ENCODE peak calls at places on chromosomes 11 and 22, in four cellular contexts. G is neural progenitor cell, N is SK-N-MC, R is aorta. W is an unnamed sample. For H3K36me3, the result is how much of the 10 kb centered on the place peaks cover.

GRCh38 chr22:20080445-20080775 is 369 bp downstream of the DGCR8 start:
- DNase-seq in G (peak), N (no peak), R (peak), W (peak)

GRCh38 chr11:66346476-66347424 is 679 bp downstream of the B4GAT1 start:
- DNase-seq in G (peak), N (no peak), R (no peak), W (no peak)

GRCh38 chr22:44828193-44828592 is 75.8 kb downstream of the ARHGAP8 start:
- DNase-seq in G (peak), N (no peak), R (no peak), W (no peak)

GRCh38 chr11:76241243-76242000 is 35.1 kb upstream of the WNT11 start:
- DNase-seq in G (no peak), N (no peak), R (peak), W (no peak)

GRCh38 chr22:48316245-48316875 is 1511.3 kb downstream of the BRD1 start:
- DNase-seq in G (no peak), N (no peak), R (peak), W (peak)

GRCh38 chr11:125147280-125147679 is 17.3 kb upstream of the PKNOX2 start:
- DNase-seq in G (no peak), N (no peak), R (peak), W (no peak)

GRCh38 chr11:2844996-2845395 is 40.6 kb downstream of the CDKN1C start:
- DNase-seq in G (no peak), N (no peak), R (no peak), W (no peak)

GRCh38 chr11:15927196-15927865 is 429.0 kb downstream of the SOX6 start:
- DNase-seq in G (no peak), N (no peak), R (no peak), W (no peak)

GRCh38 chr11:84558085-84558905 is 1068.8 kb downstream of the DLG2 start:
- DNase-seq in G (peak), N (peak), R (no peak), W (no peak)

GRCh38 chr22:46010177-46010867 is 33.4 kb upstream of the WNT7B start:
- DNase-seq in G (no peak), N (no peak), R (peak), W (no peak)

GRCh38 chr11:111272420-111272819 is 25.9 kb upstream of the POU2AF3 start:
- DNase-seq in G (no peak), N (no peak), R (no peak), W (no peak)

GRCh38 chr11:10891321-10891720 is 33.5 kb upstream of the ZBED5 start:
- DNase-seq in G (no peak), N (no peak), R (no peak), W (no peak)

DNA sequence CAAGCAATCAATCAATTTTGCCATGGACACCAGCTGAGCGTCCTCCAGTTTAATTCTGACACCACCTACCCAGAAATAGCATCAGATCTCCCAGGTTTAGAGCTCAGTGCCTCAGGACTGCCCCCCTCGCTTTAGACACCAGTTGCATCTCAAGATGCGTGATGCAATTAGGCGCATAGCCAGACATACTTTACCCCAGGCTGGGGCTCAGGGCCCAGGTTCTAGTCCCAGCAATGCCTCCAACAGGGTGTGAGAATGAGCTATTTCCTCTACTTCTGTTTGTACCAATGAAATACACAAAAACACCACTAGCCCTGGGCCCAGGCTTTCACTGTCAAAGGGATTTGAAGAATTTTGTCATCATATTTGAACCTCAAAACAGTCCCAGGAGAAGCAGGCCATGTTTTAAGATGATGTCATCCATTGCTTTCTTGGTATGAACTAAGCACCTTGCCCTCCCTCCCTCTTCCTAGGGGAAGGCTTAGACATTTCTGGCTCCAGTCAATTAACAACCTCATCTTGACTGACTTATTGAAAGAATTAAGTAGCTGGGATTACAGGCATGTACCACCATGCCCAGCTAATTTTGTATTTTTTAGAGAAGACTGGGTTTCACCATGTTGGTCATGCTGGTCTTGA is 61.5 kb upstream of the INCENP start:
- DNase-seq in G (no peak), N (no peak), R (no peak), W (no peak)
- H3K27ac ChIP-seq in G (no peak), N (no peak), R (no peak), W (no peak)

GRCh38 chr11:4664791-4665190 is 21.0 kb downstream of the OR51E1 start:
- DNase-seq in G (no peak), N (no peak), R (no peak), W (no peak)

GRCh38 chr11:4664183-4664582 is 20.4 kb downstream of the OR51E1 start:
- DNase-seq in G (no peak), N (no peak), R (no peak), W (no peak)

DNA sequence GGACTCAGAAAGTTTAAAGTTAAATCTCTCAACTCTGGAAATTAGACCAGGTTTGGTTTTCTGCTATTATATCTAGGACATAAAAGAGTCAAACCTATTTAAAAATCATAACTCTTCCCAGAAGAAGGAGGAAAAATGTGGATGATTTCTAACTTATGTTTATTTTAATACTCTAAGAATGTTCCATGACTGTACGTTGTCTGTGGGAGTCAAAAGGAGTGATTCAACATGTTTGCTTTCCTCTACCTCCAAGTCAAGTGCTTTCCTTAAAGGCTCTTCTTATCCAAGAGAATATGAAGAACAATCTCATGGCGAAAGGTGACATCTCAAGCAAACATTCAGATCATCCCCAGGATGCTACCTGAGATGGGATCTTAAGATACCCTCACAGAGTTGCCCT is 21.6 kb downstream of the OR51E1 start:
- DNase-seq in G (no peak), N (no peak), R (no peak), W (no peak)
- H3K36me3 ChIP-seq in G (under half), N (under half), R (under half), W (under half)

DNA sequence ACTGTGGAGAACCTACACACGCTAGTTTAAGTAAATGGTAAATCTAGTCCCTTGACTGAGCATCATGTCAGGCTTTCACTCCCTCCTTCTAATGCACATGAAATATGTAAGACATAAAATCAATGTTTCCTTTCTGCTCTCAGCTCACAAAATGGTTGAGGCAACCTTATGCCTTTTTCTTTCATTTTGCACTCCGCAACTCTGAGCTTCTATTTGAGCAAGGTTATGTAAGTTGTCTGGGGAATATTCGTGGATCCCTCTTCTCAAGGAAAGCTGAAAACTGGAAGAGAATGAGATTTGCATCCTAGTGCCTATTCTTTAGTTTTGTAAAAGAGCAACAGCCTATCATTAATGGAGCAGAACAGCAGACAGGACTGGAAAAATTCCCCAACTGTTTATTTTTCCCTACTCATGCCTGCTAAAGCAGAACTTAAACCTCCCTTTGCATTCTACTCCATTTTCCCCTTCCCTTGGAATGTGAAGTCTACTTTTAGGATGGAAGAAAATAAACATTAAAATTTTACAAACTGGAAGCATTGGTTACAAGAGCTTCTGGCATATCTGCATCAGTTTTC is 141.7 kb downstream of the FAM76B start:
- DNase-seq in G (no peak), N (no peak), R (no peak), W (no peak)
- H3K27ac ChIP-seq in G (no peak), N (no peak), R (peak), W (peak)

GRCh38 chr22:23697031-23697970 is 6.5 kb downstream of the RGL4 start:
- DNase-seq in G (no peak), N (no peak), R (peak), W (no peak)
- H3K36me3 ChIP-seq in G (under half), N (under half), R (under half), W (half or more)

GRCh38 chr22:38246046-38246658 is 26.7 kb downstream of the TMEM184B start:
- DNase-seq in G (no peak), N (no peak), R (no peak), W (no peak)

GRCh38 chr22:38244106-38244505 is 28.7 kb downstream of the TMEM184B start:
- DNase-seq in G (no peak), N (no peak), R (no peak), W (no peak)

GRCh38 chr22:38246692-38247091 is 26.1 kb downstream of the TMEM184B start:
- DNase-seq in G (no peak), N (no peak), R (peak), W (peak)

GRCh38 chr22:38240734-38241252 is 32.0 kb downstream of the TMEM184B start:
- DNase-seq in G (peak), N (no peak), R (no peak), W (no peak)

DNA sequence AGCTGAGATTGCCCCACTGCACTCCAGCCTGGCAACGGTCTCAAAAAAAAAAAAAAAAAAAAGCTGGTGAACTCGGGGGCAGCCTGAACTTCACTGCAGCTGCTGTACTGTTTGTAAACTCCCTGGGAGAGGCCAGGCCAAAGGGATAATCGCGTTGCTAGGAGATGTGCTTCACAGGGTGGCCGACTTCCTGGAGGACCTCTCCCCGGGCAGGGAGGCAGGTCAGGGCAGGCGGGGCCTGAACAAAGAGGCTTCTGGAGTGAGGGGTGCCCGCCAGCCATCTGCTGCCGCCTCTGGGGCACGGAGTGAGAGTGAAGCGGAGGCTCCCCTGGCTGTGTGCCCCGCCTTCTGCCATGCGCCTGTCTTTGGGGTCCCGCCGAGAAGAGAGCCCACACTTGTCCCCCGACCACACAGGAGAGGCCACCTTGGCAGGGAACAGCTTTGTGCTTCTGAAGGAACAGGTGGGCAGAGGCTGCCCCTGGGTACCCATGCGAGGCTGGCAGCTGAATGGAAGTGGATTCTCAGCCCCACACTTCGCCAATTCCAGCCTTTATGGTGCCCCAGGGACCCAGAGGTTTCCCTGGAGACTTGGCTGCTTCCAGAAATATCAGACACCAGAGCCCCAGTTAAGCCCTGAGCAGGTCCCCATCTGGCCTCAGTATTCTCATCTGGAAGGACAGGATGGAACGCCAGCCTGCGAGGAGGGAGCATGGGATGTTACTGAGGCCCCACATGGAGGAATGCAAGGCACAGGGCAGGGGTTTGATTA is 29.6 kb downstream of the TMEM184B start:
- DNase-seq in G (peak), N (no peak), R (no peak), W (no peak)
- H3K27ac ChIP-seq in G (no peak), N (no peak), R (no peak), W (peak)

GRCh38 chr22:39526736-39527171 is 5.8 kb downstream of the RPS19BP1 start:
- DNase-seq in G (peak), N (no peak), R (no peak), W (no peak)

GRCh38 chr22:39524089-39524752 is 3.9 kb downstream of the ATF4 start:
- DNase-seq in G (no peak), N (no peak), R (peak), W (no peak)

GRCh38 chr22:39522567-39523300 is 2.4 kb downstream of the ATF4 start:
- DNase-seq in G (peak), N (no peak), R (peak), W (peak)

GRCh38 chr22:39525658-39525975 is 5.3 kb downstream of the ATF4 start:
- DNase-seq in G (no peak), N (no peak), R (peak), W (no peak)

GRCh38 chr22:39524753-39525657 is 4.6 kb downstream of the ATF4 start:
- DNase-seq in G (no peak), N (no peak), R (peak), W (no peak)
- H3K36me3 ChIP-seq in G (under half), N (under half), R (under half), W (half or more)

DNA sequence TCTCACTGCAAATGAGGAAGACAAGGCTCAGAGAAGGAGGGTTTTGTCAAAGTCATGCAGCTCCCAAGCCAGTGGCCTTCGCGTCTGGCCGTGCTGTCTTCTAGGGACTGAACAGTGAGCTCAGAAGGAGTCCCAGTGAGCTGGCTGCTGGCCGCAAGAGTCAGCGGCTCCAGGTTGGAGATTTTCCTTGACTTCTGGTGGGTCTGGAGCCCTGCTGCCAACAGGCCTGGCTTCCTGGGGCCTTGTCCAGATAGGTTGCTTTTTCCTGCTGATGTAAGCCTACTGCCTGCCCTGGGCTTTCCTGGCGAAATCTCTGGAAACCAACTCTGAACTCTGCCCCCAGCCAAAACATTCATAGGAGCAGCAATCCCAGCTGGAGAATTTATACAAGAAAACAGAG is 272.7 kb upstream of the CADM1 start:
- DNase-seq in G (no peak), N (no peak), R (no peak), W (no peak)
- H3K27ac ChIP-seq in G (no peak), N (no peak), R (no peak), W (no peak)

GRCh38 chr22:32407936-32408335 is 4.1 kb downstream of the RTCB start:
- DNase-seq in G (no peak), N (no peak), R (no peak), W (no peak)
- H3K36me3 ChIP-seq in G (under half), N (half or more), R (under half), W (half or more)

W was measured in tibial artery.